ENCODE peak calls at places on chromosomes 5 and 9, in four cellular contexts. T is A549, U is endothelial cell of umbilical vein, Z is K562. M is an unnamed sample.

GRCh38 chr5:123549256-123549904 is 37.4 kb downstream of the CSNK1G3 start:
- DNase-seq in T (no peak), U (no peak), Z (no peak), M (peak)

GRCh38 chr5:137516251-137516797 is 17.2 kb upstream of the SPOCK1 start:
- DNase-seq in T (no peak), U (no peak), Z (no peak), M (no peak)

GRCh38 chr9:38018964-38019602 is 49.9 kb downstream of the SHB start:
- DNase-seq in T (peak), U (peak), Z (no peak), M (peak)

GRCh38 chr9:70045452-70045851 is 1.8 kb downstream of the MAMDC2 start:
- DNase-seq in T (no peak), U (no peak), Z (no peak), M (no peak)

GRCh38 chr9:114250235-114250568 is 72.7 kb upstream of the ORM1 start:
- DNase-seq in T (no peak), U (no peak), Z (no peak), M (no peak)

GRCh38 chr9:115241641-115242040 is 123.7 kb upstream of the TNC start:
- DNase-seq in T (no peak), U (no peak), Z (no peak), M (no peak)

GRCh38 chr9:37476930-37477329 is 8.8 kb upstream of the POLR1E start:
- DNase-seq in T (no peak), U (no peak), Z (no peak), M (no peak)

GRCh38 chr5:156388233-156388632 is 61.3 kb downstream of the SGCD start:
- DNase-seq in T (no peak), U (no peak), Z (no peak), M (no peak)

GRCh38 chr5:151647320-151647861 is 39.3 kb downstream of the SPARC start:
- DNase-seq in T (no peak), U (no peak), Z (no peak), M (peak)

GRCh38 chr5:119168401-119168800 is 97.5 kb downstream of the DMXL1 start:
- DNase-seq in T (no peak), U (peak), Z (no peak), M (peak)

GRCh38 chr5:92962752-92963151 is 618.3 kb downstream of the NR2F1-AS1 start:
- DNase-seq in T (no peak), U (no peak), Z (no peak), M (no peak)

GRCh38 chr9:15299374-15299939 is 7.6 kb downstream of the TTC39B start:
- DNase-seq in T (no peak), U (no peak), Z (no peak), M (no peak)

GRCh38 chr5:159951387-159951786 is 35.1 kb downstream of the ADRA1B start:
- DNase-seq in T (peak), U (no peak), Z (peak), M (no peak)

GRCh38 chr5:9932770-9933169 is 302.6 kb upstream of the TAS2R1 start:
- DNase-seq in T (no peak), U (no peak), Z (peak), M (peak)

GRCh38 chr5:81234801-81235200 is 1.7 kb downstream of the CKMT2 start:
- DNase-seq in T (no peak), U (no peak), Z (no peak), M (peak)

GRCh38 chr9:91259162-91259561 is 102.6 kb downstream of the AUH start:
- DNase-seq in T (no peak), U (no peak), Z (no peak), M (no peak)

GRCh38 chr5:109939109-109939682 is 249.5 kb downstream of the MAN2A1 start:
- DNase-seq in T (no peak), U (no peak), Z (no peak), M (peak)

GRCh38 chr9:124841422-124841821 is 11.8 kb upstream of the WDR38 start:
- DNase-seq in T (no peak), U (no peak), Z (no peak), M (no peak)

GRCh38 chr5:41893074-41893851 is 10.9 kb upstream of the RIMOC1 start:
- DNase-seq in T (no peak), U (no peak), Z (no peak), M (no peak)

GRCh38 chr5:132714456-132715307 is 22.7 kb downstream of the KIF3A start:
- DNase-seq in T (peak), U (peak), Z (no peak), M (peak)

GRCh38 chr9:109791747-109792146 is 11.7 kb downstream of the PALM2AKAP2 start:
- DNase-seq in T (no peak), U (no peak), Z (no peak), M (no peak)

GRCh38 chr5:68021958-68022357 is 193.6 kb upstream of the PIK3R1 start:
- DNase-seq in T (no peak), U (no peak), Z (no peak), M (no peak)

GRCh38 chr5:179699640-179700298 is 1.0 kb downstream of the CANX start:
- DNase-seq in T (peak), U (peak), Z (peak), M (peak)

GRCh38 chr5:30930736-30931135 is 262.8 kb upstream of the CDH6 start:
- DNase-seq in T (no peak), U (no peak), Z (no peak), M (no peak)

GRCh38 chr5:132019337-132019736 is 7.9 kb upstream of the ACSL6 start:
- DNase-seq in T (no peak), U (no peak), Z (no peak), M (no peak)

GRCh38 chr5:53423724-53424123 is 56.7 kb upstream of the FST start:
- DNase-seq in T (no peak), U (no peak), Z (no peak), M (peak)

GRCh38 chr5:180648658-180649296 is 623 bp downstream of the FLT4 start:
- DNase-seq in T (peak), U (no peak), Z (peak), M (no peak)

GRCh38 chr9:15482146-15482545 is 28.6 kb downstream of the PSIP1 start:
- DNase-seq in T (no peak), U (no peak), Z (no peak), M (no peak)

GRCh38 chr5:15105799-15106393 is 234.3 kb upstream of the ANKH start:
- DNase-seq in T (peak), U (peak), Z (peak), M (peak)

GRCh38 chr9:110257097-110257955 is 1.0 kb upstream of the TXN start:
- DNase-seq in T (no peak), U (no peak), Z (no peak), M (peak)

GRCh38 chr9:130578865-130579737 is at the start of gene FUBP3:
- DNase-seq in T (peak), U (peak), Z (peak), M (peak)

GRCh38 chr5:15463231-15463630 is 36.7 kb upstream of the FBXL7 start:
- DNase-seq in T (peak), U (peak), Z (no peak), M (no peak)

DNA sequence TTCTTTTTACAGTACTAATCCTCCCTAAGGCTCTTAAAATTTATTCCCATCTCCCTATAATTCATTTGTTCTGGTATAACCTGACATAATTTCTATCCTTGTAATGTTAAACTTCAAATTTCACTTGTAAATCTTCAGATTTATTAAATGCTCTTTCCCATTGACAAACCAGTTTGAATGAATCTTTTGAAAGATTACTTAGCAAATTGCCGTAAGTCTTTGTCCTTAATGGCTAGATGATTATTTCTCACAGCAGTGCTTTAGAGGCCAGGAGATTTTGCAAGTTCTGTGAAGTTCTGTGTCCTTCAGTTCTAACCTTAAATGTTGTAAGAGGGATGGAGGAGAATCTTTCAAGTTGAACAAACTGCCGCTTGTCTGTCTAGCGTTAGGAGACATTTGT is 4.2 kb downstream of the SLC44A1 start:
- DNase-seq in T (no peak), U (no peak), Z (no peak), M (no peak)
- TF ChIP-seq MYC in T (no peak), U (no peak), Z (no peak), M (no peak)

GRCh38 chr5:139985290-139985689 is 57.8 kb downstream of the NRG2 start:
- DNase-seq in T (no peak), U (no peak), Z (no peak), M (no peak)

GRCh38 chr5:139984816-139985215 is 58.3 kb downstream of the NRG2 start:
- DNase-seq in T (no peak), U (no peak), Z (no peak), M (no peak)

GRCh38 chr5:139982157-139982974 is 60.7 kb downstream of the NRG2 start:
- DNase-seq in T (no peak), U (peak), Z (no peak), M (no peak)

GRCh38 chr5:139982975-139983240 is 60.2 kb downstream of the NRG2 start:
- DNase-seq in T (no peak), U (no peak), Z (no peak), M (no peak)

GRCh38 chr5:139985733-139986132 is 57.4 kb downstream of the NRG2 start:
- DNase-seq in T (peak), U (peak), Z (peak), M (peak)
- TF ChIP-seq MYC in T (no peak), U (no peak), Z (no peak), M (no peak)

DNA sequence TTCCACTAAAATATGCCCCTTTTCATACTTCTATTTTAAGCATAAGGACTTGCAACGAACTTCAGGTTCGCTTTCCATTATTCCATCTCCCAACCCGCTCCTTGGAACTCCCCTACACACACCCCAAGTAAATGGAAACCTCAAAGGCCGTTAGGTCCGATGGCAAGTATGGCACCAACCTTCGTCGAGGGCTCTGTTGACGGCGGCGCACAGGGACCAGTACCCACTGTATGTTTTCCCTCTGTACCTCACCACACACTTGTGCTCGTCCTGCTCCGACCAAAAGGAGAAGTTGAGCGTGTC is 24.1 kb downstream of the HNRNPK start:
- DNase-seq in T (peak), U (no peak), Z (no peak), M (peak)
- TF ChIP-seq MYC in T (no peak), U (no peak), Z (no peak), M (no peak)

GRCh38 chr5:91850031-91850430 is 466.9 kb upstream of the ARRDC3 start:
- DNase-seq in T (no peak), U (no peak), Z (no peak), M (no peak)
- TF ChIP-seq MYC in T (no peak), U (no peak), Z (no peak), M (no peak)

GRCh38 chr9:72041775-72042194 is 18.6 kb downstream of the C9orf57 start:
- DNase-seq in T (no peak), U (no peak), Z (no peak), M (no peak)
- TF ChIP-seq MYC in T (no peak), U (no peak), Z (no peak), M (no peak)

DNA sequence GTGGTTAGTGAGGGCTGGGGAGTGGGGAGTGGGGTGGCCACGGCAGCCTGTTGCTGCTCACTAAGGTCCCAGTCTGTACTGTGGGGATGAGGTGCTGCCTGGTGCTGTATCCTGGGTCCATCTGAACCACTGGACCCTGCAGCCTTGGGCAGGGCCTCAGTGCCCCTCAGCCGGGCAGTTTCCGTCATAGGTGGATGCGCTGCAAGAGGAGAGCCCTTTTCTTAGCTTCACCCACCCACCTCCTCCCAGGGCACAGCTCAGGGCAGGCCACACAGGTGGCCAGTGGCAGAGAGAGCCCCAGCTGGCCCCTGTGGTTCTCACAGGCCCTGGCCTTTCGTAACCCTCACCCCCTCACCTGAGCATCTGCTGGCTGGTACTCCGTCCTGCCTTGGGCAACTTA is 46.2 kb downstream of the WNK2 start:
- DNase-seq in T (no peak), U (no peak), Z (no peak), M (no peak)
- TF ChIP-seq MYC in T (no peak), U (no peak), Z (no peak), M (no peak)

M was measured in NB4.